ENCODE peak calls at places on chromosome 15, in four cellular contexts. Q, A, L and M are unnamed samples.

GRCh38 chr15:94086360-94086759 is 145.0 kb upstream of the MCTP2 start:
- DNase-seq in A (no peak), Q (no peak), L (no peak), M (no peak)

GRCh38 chr15:31353931-31354330 is 27.3 kb downstream of the KLF13 start:
- DNase-seq in A (no peak), Q (peak), L (no peak), M (no peak)

GRCh38 chr15:100762913-100763627 is 116.6 kb upstream of the ALDH1A3 start:
- DNase-seq in Q (no peak), L (peak), A (no peak), M (no peak)

GRCh38 chr15:78034495-78035191 is 42.9 kb downstream of the TBC1D2B start:
- DNase-seq in A (peak), L (no peak), Q (peak), M (peak)

GRCh38 chr15:37100109-37100873 is at the start of gene MEIS2:
- DNase-seq in Q (peak), A (peak), L (peak), M (peak)

GRCh38 chr15:89307791-89308190 is 26.8 kb downstream of the POLG start:
- DNase-seq in Q (no peak), A (no peak), L (no peak), M (no peak)

GRCh38 chr15:82554351-82554750 is 14.1 kb upstream of the RPS17 start:
- DNase-seq in Q (no peak), A (no peak), L (no peak), M (peak)

GRCh38 chr15:89364741-89365450 is 30.3 kb upstream of the POLG start:
- DNase-seq in L (no peak), A (no peak), Q (no peak), M (no peak)

GRCh38 chr15:73991726-73992593 is at the start of gene STOML1:
- DNase-seq in L (peak), A (peak), Q (peak), M (peak)

GRCh38 chr15:43516185-43516584 is 1.2 kb upstream of the MAP1A start:
- DNase-seq in L (peak), A (no peak), Q (peak), M (no peak)
- H3K4me3 ChIP-seq in L (no peak), A (no peak), Q (no peak), M (no peak)

DNA sequence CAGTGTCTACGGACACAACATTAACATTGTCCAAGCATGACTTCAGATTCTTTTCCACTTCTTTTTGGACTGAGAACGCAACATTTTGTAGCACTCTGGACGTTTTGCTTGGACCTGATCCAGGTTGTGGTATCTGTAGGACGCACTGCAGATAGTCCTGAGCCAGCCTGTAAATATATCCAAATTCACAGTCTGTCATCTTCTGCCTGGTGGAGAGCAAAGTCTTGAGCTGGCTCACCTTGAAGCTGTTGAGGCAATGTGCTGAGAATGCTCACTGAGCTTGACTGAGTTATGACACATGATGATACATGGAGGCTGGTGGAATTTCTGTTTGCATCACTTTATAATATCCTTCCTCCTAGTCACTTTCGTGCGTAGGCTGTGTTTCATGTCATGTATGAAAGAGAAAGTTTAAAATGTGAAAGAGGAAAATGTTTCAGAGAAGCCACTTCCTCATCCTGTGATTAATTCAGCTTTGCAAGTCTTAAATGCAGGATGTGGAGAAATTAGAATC is at the start of gene BCL2A1:
- DNase-seq in Q (peak), A (peak), L (no peak), M (no peak)
- H3K4me3 ChIP-seq in Q (no peak), A (peak), L (no peak), M (no peak)

GRCh38 chr15:92909131-92909781 is 9.1 kb downstream of the CHD2 start:
- DNase-seq in A (no peak), L (no peak), Q (no peak), M (peak)

GRCh38 chr15:92907880-92908279 is 7.8 kb downstream of the CHD2 start:
- DNase-seq in L (no peak), A (no peak), Q (peak), M (peak)

GRCh38 chr15:92908369-92909057 is 8.4 kb downstream of the CHD2 start:
- DNase-seq in A (no peak), L (no peak), Q (no peak), M (peak)

GRCh38 chr15:92907229-92907628 is 7.1 kb downstream of the CHD2 start:
- DNase-seq in A (no peak), L (no peak), Q (no peak), M (peak)

DNA sequence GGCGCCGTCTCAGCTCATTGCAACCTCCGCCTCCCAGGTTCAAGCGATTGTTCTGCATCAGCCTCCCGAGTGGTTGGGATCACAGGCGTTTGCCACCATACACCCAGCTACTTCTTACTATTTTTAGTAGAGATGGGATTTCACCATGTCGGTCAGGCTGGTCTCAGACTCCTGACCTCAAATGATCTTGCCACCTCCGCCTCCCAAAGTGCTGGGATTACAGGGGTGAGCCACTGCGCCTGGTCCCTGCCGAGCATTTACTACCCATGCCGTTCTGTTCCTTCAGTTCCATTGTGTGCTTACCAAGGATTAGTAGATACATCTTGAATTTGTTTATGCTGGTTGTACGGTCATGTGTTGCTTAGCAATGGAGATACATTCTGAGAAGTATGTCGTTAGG is 10.3 kb downstream of the CHD2 start:
- DNase-seq in A (no peak), L (no peak), Q (no peak), M (peak)
- H3K4me3 ChIP-seq in A (no peak), L (no peak), Q (no peak), M (no peak)

DNA sequence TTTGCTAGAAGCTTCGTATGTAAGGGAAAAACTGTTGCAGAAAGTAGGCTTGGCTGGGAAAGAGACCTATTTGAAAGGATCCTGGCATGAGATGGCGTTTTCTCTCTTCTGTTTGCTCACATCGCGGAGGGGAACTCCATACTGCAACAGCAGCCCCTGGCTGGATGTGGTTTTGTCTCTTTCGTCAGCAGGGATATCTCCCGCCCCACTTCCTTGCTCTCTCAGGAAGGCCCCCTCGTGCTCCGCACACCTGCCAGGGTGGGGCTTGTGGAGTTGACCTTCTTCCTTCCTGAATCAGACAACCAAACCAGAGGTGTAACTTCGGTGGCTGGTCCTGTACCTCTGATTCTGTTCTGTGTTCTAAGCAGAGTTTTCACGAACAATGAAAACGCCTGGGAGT is 26.4 kb upstream of the MYZAP start:
- DNase-seq in A (peak), L (no peak), Q (no peak), M (no peak)
- H3K4me3 ChIP-seq in A (no peak), L (no peak), Q (no peak), M (no peak)

DNA sequence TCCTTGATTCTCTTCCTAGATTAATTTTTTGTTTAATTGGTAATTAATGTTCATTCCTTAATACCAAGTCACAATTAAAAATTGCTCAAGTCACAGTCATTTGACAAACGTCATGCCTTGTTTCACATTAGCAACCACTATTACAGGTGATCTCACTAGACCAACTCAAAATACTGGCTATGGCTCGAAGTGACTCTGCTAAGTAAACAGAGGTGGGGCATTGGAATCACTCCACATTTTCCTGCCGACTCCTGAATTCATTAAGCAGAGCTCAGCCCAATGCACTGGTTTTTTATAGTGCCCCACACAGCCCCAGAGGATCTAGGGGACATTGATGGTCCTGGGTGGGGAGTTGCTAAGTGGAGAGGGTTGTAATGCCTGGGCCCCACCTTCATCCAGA is 201.2 kb upstream of the NSMCE3 start:
- DNase-seq in L (no peak), A (no peak), Q (peak), M (peak)
- H3K4me3 ChIP-seq in L (no peak), A (no peak), Q (no peak), M (no peak)

GRCh38 chr15:47715402-47715801 is 1.9 kb upstream of the SEMA6D start:
- DNase-seq in Q (no peak), L (no peak), A (no peak), M (no peak)
- H3K4me3 ChIP-seq in Q (no peak), L (no peak), A (no peak), M (no peak)

DNA sequence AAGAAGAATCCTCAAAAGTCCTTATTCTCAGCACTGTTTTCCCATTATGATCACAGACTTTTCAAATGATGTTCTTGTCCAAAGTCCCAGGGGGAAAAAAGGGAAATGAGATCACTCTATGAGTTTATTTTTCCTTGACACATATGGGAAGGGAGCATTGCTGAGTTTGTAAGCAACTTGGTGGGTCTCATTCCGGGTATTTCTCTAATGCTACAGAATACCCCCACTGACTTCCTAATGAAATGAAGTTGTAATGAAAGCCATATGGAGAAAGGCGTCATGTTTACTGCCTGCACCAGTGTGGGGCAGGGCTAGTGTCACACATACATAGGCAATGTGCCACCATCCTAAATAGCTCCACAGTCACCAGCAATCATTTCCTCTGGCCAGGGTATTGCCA is 41.1 kb upstream of the C15orf61 start:
- DNase-seq in L (no peak), A (no peak), Q (no peak), M (no peak)
- H3K4me3 ChIP-seq in L (no peak), A (no peak), Q (no peak), M (no peak)